ENCODE peak calls at places on chromosomes 13 and 19, in six cellular contexts. O, K, S, W, M and Z are unnamed samples.

GRCh38 chr13:27461940-27462584 is 11.7 kb upstream of the MTIF3 start:
- DNase-seq in O (no peak), K (peak), S (no peak), W (no peak), M (no peak), Z (no peak)

GRCh38 chr13:109743706-109744453 is 42.5 kb downstream of the IRS2 start:
- DNase-seq in O (no peak), K (no peak), S (no peak), W (peak), M (peak), Z (no peak)

GRCh38 chr13:36763322-36763721 is 55.7 kb upstream of the RFXAP start:
- DNase-seq in O (no peak), K (no peak), S (no peak), W (no peak), M (no peak), Z (no peak)

GRCh38 chr13:50916701-50917184 is 7.2 kb downstream of the RNASEH2B start:
- DNase-seq in O (no peak), K (no peak), S (no peak), W (no peak), M (no peak), Z (no peak)

GRCh38 chr19:50460161-50460765 is 16.0 kb upstream of the EMC10 start:
- DNase-seq in O (no peak), K (no peak), S (no peak), W (peak), M (peak), Z (no peak)

GRCh38 chr19:18814063-18814462 is 17.7 kb upstream of the UPF1 start:
- DNase-seq in O (no peak), K (peak), S (peak), W (no peak), M (no peak), Z (peak)

GRCh38 chr19:677201-677600 is 1.0 kb downstream of the FSTL3 start:
- DNase-seq in O (peak), K (peak), S (peak), W (peak), M (peak), Z (peak)

GRCh38 chr19:16398530-16399241 is 73.1 kb downstream of the EPS15L1 start:
- DNase-seq in O (peak), K (no peak), S (no peak), W (no peak), M (peak), Z (no peak)

GRCh38 chr13:40338217-40338616 is 328.2 kb downstream of the FOXO1 start:
- DNase-seq in O (no peak), K (no peak), S (no peak), W (no peak), M (no peak), Z (no peak)

GRCh38 chr13:57557979-57558529 is 73.5 kb upstream of the PCDH17 start:
- DNase-seq in O (no peak), K (no peak), S (no peak), W (no peak), M (peak), Z (no peak)

GRCh38 chr19:45467115-45467455 is 711 bp upstream of the FOSB start:
- DNase-seq in O (no peak), K (no peak), S (no peak), W (no peak), M (no peak), Z (no peak)

GRCh38 chr13:41605319-41606285 is 148.3 kb downstream of the RGCC start:
- DNase-seq in O (no peak), K (no peak), S (no peak), W (no peak), M (peak), Z (no peak)

GRCh38 chr13:77698211-77699058 is 948 bp downstream of the SLAIN1 start:
- DNase-seq in O (peak), K (peak), S (peak), W (peak), M (peak), Z (peak)

GRCh38 chr13:74774252-74774651 is 640.0 kb upstream of the KLF12 start:
- DNase-seq in O (no peak), K (no peak), S (no peak), W (no peak), M (peak), Z (no peak)

GRCh38 chr13:106602178-106602577 is 34.2 kb upstream of the ARGLU1 start:
- DNase-seq in O (peak), K (no peak), S (no peak), W (no peak), M (no peak), Z (no peak)

GRCh38 chr13:41960195-41960699 is 662 bp downstream of the VWA8 start:
- DNase-seq in O (no peak), K (peak), S (no peak), W (no peak), M (peak), Z (no peak)